ENCODE peak calls at places on chromosomes 13 and 19, in five cellular contexts. J is trophoblast cell, D is H1, E is neuronal stem cell, I is mesenchymal stem cell. U is an unnamed sample.

GRCh38 chr19:3184847-3185481 is 766 bp upstream of the NCLN start:
- DNase-seq in J (no peak), I (no peak), E (no peak), D (no peak), U (no peak)

GRCh38 chr19:14003279-14004051 is 2.7 kb downstream of the RFX1 start:
- DNase-seq in J (no peak), I (no peak), E (no peak), D (no peak), U (no peak)

GRCh38 chr19:34600366-34600765 is 76.6 kb downstream of the SCGB2B2 start:
- DNase-seq in D (no peak), E (no peak), J (no peak), I (no peak), U (no peak)

GRCh38 chr19:4713384-4713951 is 10.2 kb downstream of the DPP9 start:
- DNase-seq in D (no peak), J (peak), E (no peak), I (peak), U (no peak)

GRCh38 chr13:35840991-35841604 is 290.1 kb downstream of the DCLK1 start:
- DNase-seq in I (no peak), D (no peak), J (no peak), E (no peak), U (no peak)

GRCh38 chr13:75378301-75378700 is 103.7 kb downstream of the TBC1D4 start:
- DNase-seq in D (no peak), I (no peak), J (no peak), E (no peak), U (no peak)

GRCh38 chr13:95243207-95243606 is 58.0 kb downstream of the ABCC4 start:
- DNase-seq in I (no peak), J (no peak), D (no peak), E (no peak), U (no peak)

GRCh38 chr19:1181606-1182005 is 7.5 kb upstream of the SBNO2 start:
- DNase-seq in D (no peak), E (no peak), I (no peak), J (peak), U (no peak)

GRCh38 chr13:101709952-101710351 is 257.5 kb downstream of the ITGBL1 start:
- DNase-seq in J (no peak), I (no peak), D (no peak), E (no peak), U (no peak)

GRCh38 chr19:15447057-15447456 is 2.7 kb downstream of the WIZ start:
- DNase-seq in I (no peak), E (no peak), D (no peak), J (no peak), U (no peak)

DNA sequence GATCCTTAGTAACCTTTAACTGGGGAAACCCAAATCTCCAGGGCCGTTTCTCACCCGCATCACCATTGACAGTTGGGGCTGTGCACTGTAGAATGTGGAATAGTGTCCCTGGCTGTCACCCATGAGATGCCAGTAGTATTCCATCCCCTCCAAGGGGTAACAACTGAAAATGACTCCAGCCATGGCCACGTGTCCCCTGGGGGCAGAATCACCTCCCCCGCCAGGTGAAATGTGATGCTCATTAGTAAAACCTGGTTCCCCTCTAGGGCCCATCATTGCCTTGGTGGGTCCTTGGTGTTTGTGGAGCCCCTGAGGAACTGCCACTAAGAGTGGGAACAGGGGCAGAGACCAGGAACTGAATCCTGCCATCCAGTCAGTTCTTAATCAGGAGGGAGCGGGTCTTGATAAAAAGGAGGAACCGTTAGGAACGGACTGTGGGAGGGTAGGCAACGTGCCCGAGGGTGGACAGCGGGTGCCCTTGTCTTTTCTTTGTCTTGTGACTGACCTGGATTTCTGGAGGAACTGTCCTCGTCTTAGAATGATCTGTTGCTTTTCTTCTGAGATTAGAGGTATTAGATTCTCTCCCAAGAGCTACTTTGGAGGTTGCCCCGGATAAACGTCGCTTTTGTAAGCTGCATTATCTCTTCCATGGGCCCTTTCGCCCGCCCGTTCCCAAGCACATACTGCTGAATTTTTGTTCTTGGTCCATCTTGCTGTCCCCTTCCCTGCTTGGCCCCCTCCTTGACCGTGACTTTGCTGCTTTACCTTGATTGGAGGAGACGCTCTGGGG is 3.5 kb downstream of the MYO9B start:
- DNase-seq in J (no peak), E (no peak), D (no peak), I (no peak), U (no peak)
- H2BK12ac ChIP-seq in J (no peak), E (no peak), D (peak), I (peak), U (no peak)

DNA sequence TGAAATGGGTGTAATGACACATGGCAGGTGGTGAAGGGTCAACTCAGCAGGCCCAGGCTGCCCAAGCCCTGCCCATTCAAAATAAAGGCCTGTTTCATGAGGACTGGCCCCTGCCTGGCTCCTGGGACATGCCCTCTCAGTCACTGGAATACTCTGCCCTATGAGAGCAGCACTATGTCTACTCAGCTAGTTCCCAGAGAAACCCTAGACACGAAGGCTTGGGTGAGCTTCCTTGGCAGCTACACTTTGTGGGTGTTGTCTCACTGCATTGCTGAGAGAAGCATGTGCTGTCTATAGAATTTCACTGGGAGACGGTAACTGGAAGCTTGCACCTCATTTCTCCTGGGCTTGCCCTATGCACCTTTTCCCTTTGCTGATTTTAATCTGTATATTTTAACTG is 752.8 kb downstream of the LIG4 start:
- DNase-seq in E (no peak), I (no peak), J (no peak), D (no peak), U (no peak)
- H3K14ac ChIP-seq in E (peak), I (no peak), J (no peak), D (no peak), U (no peak)

GRCh38 chr19:21383980-21384582 is 12.9 kb upstream of the ZNF493 start:
- DNase-seq in E (no peak), I (no peak), D (no peak), J (peak), U (no peak)
- H2BK12ac ChIP-seq in E (no peak), I (no peak), D (no peak), J (no peak), U (no peak)

DNA sequence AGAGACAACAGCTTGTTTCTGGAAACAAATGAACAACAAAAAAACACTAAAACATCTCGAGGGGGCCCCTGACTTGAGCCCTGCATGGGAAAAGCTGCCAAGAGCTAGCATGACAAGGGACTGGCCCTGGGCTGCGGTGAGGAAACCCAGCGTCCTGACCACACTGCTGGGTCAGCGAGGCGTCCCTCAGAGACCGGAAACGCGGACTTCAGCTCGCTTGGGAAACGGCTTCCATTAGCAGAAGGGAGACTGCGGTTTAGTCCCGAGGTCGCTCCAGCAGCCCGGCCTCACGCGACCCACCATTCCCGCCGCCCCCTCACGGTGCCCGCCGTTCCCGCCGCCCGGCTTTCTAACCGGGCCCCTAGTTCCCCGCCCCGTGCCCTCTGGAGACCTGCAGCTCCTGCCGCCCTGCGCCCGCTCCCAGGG is 630 bp downstream of the CCDC122 start:
- DNase-seq in E (no peak), I (peak), D (no peak), J (peak), U (peak)
- H3K14ac ChIP-seq in E (peak), I (no peak), D (no peak), J (peak), U (peak)

DNA sequence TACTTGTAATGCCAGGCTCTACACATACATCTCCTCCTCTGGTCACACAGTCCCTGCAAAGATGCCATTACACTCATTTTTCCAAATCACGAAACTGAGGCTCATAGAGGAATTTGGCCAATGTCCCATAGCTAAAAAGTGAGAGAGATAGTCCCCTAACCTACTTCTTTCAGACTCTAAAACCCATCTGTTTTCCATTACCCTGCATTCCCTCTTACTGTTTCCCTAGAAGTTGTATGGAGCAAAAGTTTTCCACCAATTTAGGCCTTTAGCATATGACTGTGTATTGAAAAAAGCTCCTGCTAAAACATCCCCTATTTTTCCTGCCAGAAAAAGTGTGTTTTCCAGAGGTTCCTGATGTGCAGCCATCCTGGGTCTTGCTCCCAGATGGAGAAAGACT is 16.2 kb downstream of the SERP2 start:
- DNase-seq in I (no peak), D (no peak), E (no peak), J (no peak), U (no peak)
- H2BK12ac ChIP-seq in I (no peak), D (no peak), E (no peak), J (no peak), U (no peak)

DNA sequence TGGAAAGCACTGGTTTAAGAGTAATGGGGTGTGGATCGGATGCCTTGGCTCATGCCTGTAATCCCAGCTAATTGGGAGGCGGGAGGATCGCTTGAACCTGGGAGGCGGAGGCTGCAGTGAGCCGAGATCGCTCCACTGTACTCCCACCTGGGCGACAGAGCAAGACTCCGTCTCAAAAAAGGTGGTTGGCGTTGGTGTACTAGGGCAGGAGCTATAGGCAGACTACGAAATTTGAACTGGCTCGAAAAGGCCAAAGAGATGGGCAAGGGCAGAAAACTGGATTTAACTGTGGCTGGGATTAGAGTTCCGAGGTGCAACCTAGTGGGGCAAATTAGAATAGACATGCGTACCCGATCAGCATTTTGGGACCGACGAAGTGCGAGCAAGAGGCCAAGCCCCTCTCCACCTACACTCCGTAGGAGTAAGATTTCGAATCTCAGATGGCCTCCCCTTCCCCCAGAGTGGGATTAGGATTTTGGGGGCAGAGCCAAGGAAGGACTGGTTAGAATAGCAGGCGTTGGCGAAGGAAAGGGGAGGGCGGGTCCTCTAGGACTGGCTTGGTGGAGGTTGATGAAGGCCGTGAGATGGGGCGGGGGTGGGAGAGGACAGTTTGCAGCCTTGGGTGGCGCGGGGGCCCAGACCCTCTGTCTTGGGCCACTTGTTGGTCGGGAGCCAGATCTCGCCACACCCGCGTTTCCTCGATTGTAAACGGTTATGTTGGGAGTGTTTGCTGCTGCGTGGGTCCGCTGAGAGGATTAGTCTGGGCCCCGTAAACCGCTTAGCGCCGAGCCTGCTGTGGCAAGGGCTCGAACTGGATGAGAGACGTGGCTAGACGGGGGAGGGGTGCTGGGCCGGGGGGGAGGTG is 2.0 kb upstream of the INAFM1 start:
- DNase-seq in D (no peak), E (no peak), J (peak), I (no peak), U (no peak)
- H3K14ac ChIP-seq in D (no peak), E (no peak), J (peak), I (no peak), U (no peak)

GRCh38 chr13:108185218-108185617 is 30.1 kb downstream of the LIG4 start:
- DNase-seq in D (no peak), I (no peak), E (no peak), J (no peak), U (no peak)
- H2BK12ac ChIP-seq in D (no peak), I (no peak), E (no peak), J (no peak), U (no peak)

U was measured in H9.